ENCODE peak calls at places on chromosomes 12 and 14, in nine cellular contexts. B is choroid plexus epithelial cell, N is AG04450, G is AG04449, F is fibroblast of the aortic adventitia, V is AG10803, K is tibial artery, X is A549, U is progenitor cell of endocrine pancreas. A is an unnamed sample.
A peak's percentile ranks its signal among the peaks of the same experiment; 100 is the strongest.

GRCh38 chr14:78673845-78674244 is 503.7 kb downstream of the NRXN3 start:
- DNase-seq in X (no peak), N (no peak), B (no peak), V (no peak), G (no peak), K (no peak), F (no peak), U (no peak), A (no peak)

GRCh38 chr14:55412686-55413085 is 1.1 kb upstream of the ATG14 start:
- DNase-seq in K (no peak), B (no peak), U (no peak), V (no peak), G (no peak), F (peak; percentile 53), N (no peak), X (no peak), A (no peak)

GRCh38 chr14:68771631-68772030 is 21.2 kb downstream of the ZFP36L1 start:
- DNase-seq in F (no peak), G (no peak), K (peak; percentile 49), X (no peak), V (no peak), U (no peak), B (no peak), N (no peak), A (no peak)

GRCh38 chr12:124867389-124867930 is 3.8 kb upstream of the SCARB1 start:
- DNase-seq in K (no peak), N (peak; percentile 47), V (peak; percentile 29), B (peak; percentile 62), U (no peak), X (peak; percentile 80), F (peak; percentile 43), G (peak; percentile 10), A (no peak)

GRCh38 chr12:68092976-68093375 is 66.6 kb downstream of the IFNG start:
- DNase-seq in V (no peak), G (no peak), F (no peak), X (no peak), K (no peak), B (no peak), U (no peak), N (no peak), A (no peak)

GRCh38 chr12:67650127-67650495 is 1.6 kb downstream of the DYRK2 start:
- DNase-seq in G (no peak), U (peak; percentile 14), B (no peak), N (no peak), F (no peak), V (no peak), X (no peak), K (peak; percentile 34), A (no peak)

GRCh38 chr12:76190249-76190648 is 105.8 kb upstream of the NAP1L1 start:
- DNase-seq in K (no peak), X (no peak), F (no peak), G (no peak), U (no peak), N (no peak), V (peak; percentile 6), B (no peak), A (no peak)

GRCh38 chr14:105901226-105901625 is 374.8 kb downstream of the TMEM121 start:
- DNase-seq in X (no peak), B (no peak), U (no peak), G (no peak), V (no peak), K (no peak), N (no peak), F (no peak), A (no peak)

GRCh38 chr14:98501335-98501734 is 770.7 kb downstream of the BCL11B start:
- DNase-seq in B (no peak), U (no peak), N (no peak), V (no peak), X (peak; percentile 4), F (no peak), K (no peak), G (no peak), A (no peak)

GRCh38 chr12:124481257-124481750 is 86.1 kb downstream of the NCOR2 start:
- DNase-seq in X (peak; percentile 52), B (no peak), F (no peak), G (no peak), K (no peak), U (no peak), V (no peak), N (no peak), A (no peak)

GRCh38 chr14:90615444-90616095 is 200.7 kb downstream of the TTC7B start:
- DNase-seq in X (no peak), B (no peak), V (no peak), N (no peak), G (no peak), K (no peak), F (no peak), U (no peak), A (no peak)

GRCh38 chr14:92449404-92449975 is 64.1 kb upstream of the RIN3 start:
- DNase-seq in K (no peak), X (no peak), G (no peak), U (no peak), F (no peak), N (no peak), V (no peak), B (no peak), A (no peak)

GRCh38 chr12:124311292-124312109 is 16.6 kb downstream of the RFLNA start:
- DNase-seq in X (no peak), K (no peak), U (no peak), G (no peak), N (no peak), F (no peak), V (no peak), B (no peak), A (no peak)

GRCh38 chr12:89160716-89161123 is 191.6 kb downstream of the DUSP6 start:
- DNase-seq in X (peak; percentile 28), F (peak; percentile 85), U (no peak), G (no peak), B (peak; percentile 73), V (peak; percentile 75), K (peak; percentile 66), N (no peak), A (no peak)

DNA sequence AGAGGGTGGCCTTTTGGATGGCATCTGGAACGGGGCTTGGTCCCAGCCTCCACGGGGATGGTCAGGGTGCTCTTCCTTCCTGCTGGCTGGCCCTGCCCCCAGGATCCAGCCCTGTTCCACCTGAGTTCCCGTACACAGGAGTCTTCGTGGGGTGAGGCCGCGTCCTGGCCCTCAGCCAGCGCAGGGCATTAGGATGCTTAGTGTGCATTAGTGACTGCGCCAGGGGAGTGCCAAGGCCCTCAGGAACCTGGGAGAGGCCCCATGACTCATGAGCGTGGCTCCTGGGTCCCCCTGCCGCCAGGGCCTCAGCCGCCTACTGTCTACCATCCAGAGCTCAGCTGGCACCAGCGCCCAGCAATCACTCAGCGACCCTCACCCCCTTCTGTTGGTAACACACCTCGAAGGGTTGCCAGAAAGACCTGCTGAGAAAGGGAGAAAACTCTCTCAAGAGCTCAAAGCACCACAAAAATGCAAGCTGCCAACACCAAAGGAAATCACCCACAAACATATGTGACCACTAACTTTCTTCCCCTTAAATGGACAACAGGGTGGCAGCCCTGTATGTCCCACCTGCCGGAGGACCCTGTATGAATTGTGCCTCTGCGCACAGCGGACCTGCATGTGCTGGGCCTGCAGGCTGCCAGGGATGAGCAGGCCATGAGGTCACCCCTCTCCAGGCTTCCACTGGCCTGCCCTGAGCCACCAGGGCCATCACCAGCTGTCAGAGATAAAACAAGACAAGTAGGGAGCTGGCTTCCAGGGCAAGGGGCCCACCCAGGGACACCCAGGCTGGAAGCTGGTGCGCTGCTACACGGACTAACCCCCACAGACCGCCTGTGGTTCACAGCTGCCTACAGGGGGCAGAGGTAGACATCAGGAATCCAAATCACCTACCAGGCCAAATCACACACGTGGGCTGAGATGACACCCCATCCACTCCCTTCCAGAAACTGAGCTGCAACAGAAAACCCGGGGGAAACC is 28.7 kb downstream of the CCDC85C start:
- DNase-seq in B (no peak), U (no peak), F (peak; percentile 19), N (no peak), K (no peak), G (no peak), V (peak; percentile 43), X (peak; percentile 81), A (no peak)
- TF ChIP-seq CTCF in B (peak; percentile 31), U (peak; percentile 32), F (peak; percentile 22), N (peak; percentile 40), K (no peak), G (peak; percentile 30), V (peak; percentile 18), X (peak; percentile 39), A (no peak)

DNA sequence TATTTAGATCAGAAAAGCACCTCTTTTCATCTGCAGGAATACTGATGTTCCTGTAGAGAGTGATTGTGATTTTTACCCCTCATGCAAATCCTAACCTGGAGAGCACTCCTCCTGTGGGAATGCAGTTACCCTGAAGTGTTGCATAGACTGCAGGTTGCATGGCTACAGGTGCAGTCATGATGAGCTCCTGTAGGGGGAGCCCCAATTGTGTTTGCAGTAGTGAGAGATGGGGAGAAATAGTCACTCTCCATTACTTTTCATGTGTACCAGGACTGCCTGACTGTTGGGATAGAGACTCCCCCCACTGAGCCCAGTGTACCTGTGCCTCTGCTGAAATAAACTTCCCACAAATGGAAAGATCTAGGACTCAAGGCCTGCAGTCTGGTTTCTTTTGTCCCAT is 1086.5 kb downstream of the SLC6A15 start:
- DNase-seq in B (peak; percentile 75), G (no peak), V (peak; percentile 30), F (peak; percentile 18), K (no peak), N (no peak), X (peak; percentile 46), U (no peak), A (no peak)
- TF ChIP-seq CTCF in B (peak; percentile 93), G (peak; percentile 83), V (peak; percentile 80), F (peak; percentile 53), K (no peak), N (peak; percentile 77), X (peak; percentile 20), U (peak; percentile 60), A (peak; percentile 72)

GRCh38 chr12:119319638-119320037 is 14.9 kb upstream of the CCDC60 start:
- DNase-seq in U (no peak), K (no peak), F (no peak), G (no peak), X (no peak), B (no peak), N (no peak), V (no peak), A (no peak)
- TF ChIP-seq CTCF in U (no peak), K (no peak), F (no peak), G (no peak), X (no peak), B (no peak), N (no peak), V (no peak), A (no peak)

GRCh38 chr12:49190317-49190716 is 1.4 kb upstream of the TUBA1A start:
- DNase-seq in V (no peak), X (no peak), B (no peak), U (no peak), G (no peak), F (no peak), K (no peak), N (no peak), A (no peak)

GRCh38 chr12:49188916-49189367 is at the start of gene TUBA1A:
- DNase-seq in G (peak; percentile 96), X (peak; percentile 99), N (peak; percentile 99), F (peak; percentile 100), K (peak; percentile 96), U (peak; percentile 83), V (peak; percentile 99), B (peak; percentile 100), A (peak; percentile 50)

GRCh38 chr12:49189731-49190314 is 943 bp upstream of the TUBA1A start:
- DNase-seq in X (no peak), B (no peak), F (no peak), U (no peak), V (no peak), K (no peak), G (no peak), N (no peak), A (no peak)

GRCh38 chr12:49187184-49187583 is 1.7 kb downstream of the TUBA1A start:
- DNase-seq in U (no peak), K (peak; percentile 68), V (peak; percentile 72), F (peak; percentile 73), X (peak; percentile 20), N (no peak), G (no peak), B (peak; percentile 75), A (no peak)

GRCh38 chr12:49188205-49188915 is 520 bp downstream of the TUBA1A start:
- DNase-seq in X (peak; percentile 83), V (peak; percentile 79), K (peak; percentile 90), F (peak; percentile 78), N (no peak), G (no peak), B (peak; percentile 78), U (peak; percentile 19), A (no peak)
- TF ChIP-seq CTCF in X (no peak), V (no peak), K (no peak), F (no peak), N (no peak), G (no peak), B (no peak), U (no peak), A (no peak)